ENCODE peak calls at places on chromosomes 12 and 14, in four cellular contexts. T, V, P and O are unnamed samples.

GRCh38 chr14:51318777-51319176 is 78.7 kb downstream of the TMX1 start:
- DNase-seq in T (no peak), V (no peak), P (no peak), O (no peak)

GRCh38 chr12:90274407-90274806 is 565.8 kb upstream of the ATP2B1 start:
- DNase-seq in P (peak), T (no peak), V (no peak), O (no peak)

GRCh38 chr12:127893875-127894635 is 372.9 kb upstream of the TMEM132C start:
- DNase-seq in T (no peak), V (no peak), P (peak), O (peak)

GRCh38 chr14:34678306-34678705 is 36.1 kb downstream of the CFL2 start:
- DNase-seq in T (no peak), P (no peak), V (no peak), O (no peak)

GRCh38 chr14:100490252-100490651 is 97.0 kb downstream of the BEGAIN start:
- DNase-seq in V (no peak), P (no peak), T (no peak), O (no peak)

GRCh38 chr12:30822385-30823139 is 67.8 kb upstream of the CAPRIN2 start:
- DNase-seq in T (no peak), V (no peak), P (no peak), O (peak)

GRCh38 chr14:57182760-57183503 is 85.8 kb downstream of the EXOC5 start:
- DNase-seq in V (peak), T (no peak), P (peak), O (no peak)

GRCh38 chr14:90281261-90281660 is 24.9 kb downstream of the PSMC1 start:
- DNase-seq in T (no peak), P (no peak), V (no peak), O (no peak)

GRCh38 chr14:68956728-68957127 is 22.4 kb downstream of the ACTN1 start:
- DNase-seq in V (no peak), T (no peak), P (no peak), O (no peak)

GRCh38 chr14:51620036-51620435 is 31.7 kb upstream of the FRMD6 start:
- DNase-seq in V (no peak), T (no peak), P (no peak), O (no peak)

GRCh38 chr12:114774181-114774580 is 90.2 kb upstream of the TBX3 start:
- DNase-seq in T (no peak), P (peak), V (no peak), O (no peak)

GRCh38 chr14:30709201-30709600 is 87.1 kb downstream of the SCFD1 start:
- DNase-seq in V (no peak), T (no peak), P (no peak), O (no peak)

GRCh38 chr12:70049596-70050360 is 193.5 kb upstream of the CNOT2 start:
- DNase-seq in V (no peak), P (no peak), T (no peak), O (peak)

GRCh38 chr12:5780536-5780935 is 164.5 kb downstream of the ANO2 start:
- DNase-seq in T (no peak), V (no peak), P (no peak), O (no peak)

GRCh38 chr14:49977126-49977841 is 84.4 kb downstream of the ARF6 start:
- DNase-seq in P (no peak), T (no peak), V (no peak), O (peak)

GRCh38 chr14:100654814-100655795 is 67.9 kb upstream of the BEGAIN start:
- DNase-seq in P (peak), V (peak), T (peak), O (no peak)

GRCh38 chr12:101064721-101065120 is 145.3 kb downstream of the SLC5A8 start:
- DNase-seq in P (no peak), T (no peak), V (no peak), O (no peak)

GRCh38 chr14:32913725-32914124 is 25.0 kb upstream of the NPAS3 start:
- DNase-seq in P (peak), V (no peak), T (no peak), O (peak)

GRCh38 chr14:54686219-54686870 is 119.4 kb downstream of the SAMD4A start:
- DNase-seq in P (no peak), V (no peak), T (no peak), O (peak)

GRCh38 chr12:62977419-62977818 is 42.5 kb upstream of the PPM1H start:
- DNase-seq in V (peak), T (no peak), P (peak), O (no peak)

GRCh38 chr12:2064078-2064507 is 11.3 kb downstream of the CACNA1C start:
- DNase-seq in P (no peak), T (no peak), V (no peak), O (no peak)

GRCh38 chr12:89777685-89778379 is 69.2 kb upstream of the ATP2B1 start:
- DNase-seq in P (no peak), T (no peak), V (no peak), O (no peak)

GRCh38 chr12:58225067-58225877 is 283.9 kb downstream of the ATP23 start:
- DNase-seq in P (no peak), V (no peak), T (no peak), O (no peak)

GRCh38 chr12:122006186-122006926 is 15.3 kb upstream of the BCL7A start:
- DNase-seq in V (no peak), T (no peak), P (no peak), O (no peak)

GRCh38 chr12:90390947-90391346 is 564.0 kb downstream of the CCER1 start:
- DNase-seq in P (no peak), T (no peak), V (no peak), O (no peak)

GRCh38 chr12:120361506-120362208 is 7.3 kb downstream of the MSI1 start:
- DNase-seq in V (peak), T (peak), P (no peak), O (peak)

GRCh38 chr14:52716160-52716559 is 9.2 kb downstream of the PSMC6 start:
- DNase-seq in T (no peak), P (no peak), V (no peak), O (no peak)